ENCODE peak calls at places on chromosomes 5 and 9, in six cellular contexts. S, Q, R, C, M and H are unnamed samples.

GRCh38 chr9:137025120-137025966 is 2.7 kb downstream of the ABCA2 start:
- DNase-seq in Q (no peak), M (no peak), C (no peak), S (no peak), R (peak; percentile 34), H (no peak)

GRCh38 chr5:176948458-176948857 is 49.3 kb upstream of the HK3 start:
- DNase-seq in R (no peak), S (no peak), C (peak; percentile 24), Q (peak; percentile 37), M (no peak), H (no peak)

GRCh38 chr5:168681556-168682183 is 102.5 kb upstream of the PANK3 start:
- DNase-seq in R (peak; percentile 94), S (no peak), Q (peak; percentile 80), M (no peak), C (peak; percentile 89), H (peak; percentile 38)

GRCh38 chr5:87430863-87431262 is 18.1 kb upstream of the CCNH start:
- DNase-seq in S (no peak), R (no peak), M (no peak), Q (no peak), C (no peak), H (no peak)

GRCh38 chr5:125050926-125051325 is 304.5 kb upstream of the ZNF608 start:
- DNase-seq in R (no peak), C (no peak), M (no peak), Q (no peak), S (no peak), H (no peak)

GRCh38 chr5:443239-444151 is 519 bp downstream of the EXOC3 start:
- DNase-seq in S (no peak), R (no peak), Q (no peak), C (no peak), M (no peak), H (no peak)

GRCh38 chr5:57841671-57842375 is 359.2 kb upstream of the ACTBL2 start:
- DNase-seq in C (peak; percentile 96), S (peak; percentile 87), Q (peak; percentile 96), R (peak; percentile 92), M (peak; percentile 60), H (peak; percentile 95)

GRCh38 chr9:110027624-110028023 is 180.3 kb downstream of the C9orf152 start:
- DNase-seq in Q (peak; percentile 92), R (peak; percentile 76), M (no peak), C (peak; percentile 77), S (no peak), H (peak; percentile 90)

GRCh38 chr9:12416736-12417135 is 276.4 kb upstream of the TYRP1 start:
- DNase-seq in M (no peak), R (no peak), S (no peak), C (no peak), Q (no peak), H (no peak)

GRCh38 chr9:93295031-93295430 is 111.1 kb downstream of the WNK2 start:
- DNase-seq in Q (peak; percentile 1), S (no peak), R (no peak), M (no peak), C (peak; percentile 3), H (no peak)

GRCh38 chr9:97237951-97238851 is 69.3 kb upstream of the CCDC180 start:
- DNase-seq in R (peak; percentile 89), M (no peak), C (peak; percentile 64), Q (peak; percentile 73), S (peak; percentile 68), H (peak; percentile 86)

GRCh38 chr9:94627287-94627686 is 12.0 kb downstream of the FBP1 start:
- DNase-seq in R (no peak), M (no peak), C (no peak), Q (no peak), S (no peak), H (no peak)

DNA sequence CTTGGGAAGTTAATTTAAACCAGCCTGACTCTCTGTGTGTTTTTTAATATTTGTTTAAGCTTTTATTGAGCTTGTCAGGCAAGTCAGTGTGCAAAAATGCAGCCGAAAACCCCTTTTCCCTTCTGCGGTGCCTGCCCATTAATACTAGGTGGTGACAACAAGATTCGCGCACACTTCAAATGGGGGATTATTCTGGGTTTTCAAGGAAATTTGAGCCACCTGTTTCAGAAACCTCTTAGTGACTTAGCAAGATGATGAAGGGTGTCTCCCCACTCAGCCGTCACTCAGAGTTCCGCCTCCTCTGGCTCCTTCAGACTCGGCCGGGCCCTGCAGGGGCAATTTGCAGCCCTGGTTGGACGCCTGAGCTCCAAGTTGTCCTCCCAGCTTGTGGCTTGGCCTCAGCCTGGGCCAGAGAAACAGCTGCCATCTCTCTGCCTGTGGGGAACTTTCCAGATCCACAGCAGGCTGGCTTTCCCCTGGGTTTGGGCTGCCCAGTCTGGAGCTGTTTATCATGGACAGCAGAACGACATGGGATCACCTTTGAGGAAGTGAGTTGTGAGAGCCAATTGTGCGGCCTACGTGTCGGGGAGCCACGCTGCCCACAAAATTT is 75.9 kb downstream of the SPRY4 start:
- DNase-seq in M (no peak), C (peak; percentile 46), S (peak; percentile 80), Q (no peak), R (peak; percentile 67), H (peak; percentile 50)
- H3K4me3 ChIP-seq in M (no peak overlapping the region), C (no peak overlapping the region), S (peak overlapping the region; percentile 29), Q (no peak overlapping the region), R (peak overlapping the region; percentile 8), H (no peak overlapping the region)

GRCh38 chr9:87500491-87500890 is 2.8 kb downstream of the DAPK1 start:
- DNase-seq in Q (no peak), R (no peak), C (no peak), M (no peak), S (no peak), H (no peak)
- TF ChIP-seq CTCF in Q (peak; percentile 24), R (no peak), C (peak; percentile 26), M (no peak), S (no peak), H (no peak)

DNA sequence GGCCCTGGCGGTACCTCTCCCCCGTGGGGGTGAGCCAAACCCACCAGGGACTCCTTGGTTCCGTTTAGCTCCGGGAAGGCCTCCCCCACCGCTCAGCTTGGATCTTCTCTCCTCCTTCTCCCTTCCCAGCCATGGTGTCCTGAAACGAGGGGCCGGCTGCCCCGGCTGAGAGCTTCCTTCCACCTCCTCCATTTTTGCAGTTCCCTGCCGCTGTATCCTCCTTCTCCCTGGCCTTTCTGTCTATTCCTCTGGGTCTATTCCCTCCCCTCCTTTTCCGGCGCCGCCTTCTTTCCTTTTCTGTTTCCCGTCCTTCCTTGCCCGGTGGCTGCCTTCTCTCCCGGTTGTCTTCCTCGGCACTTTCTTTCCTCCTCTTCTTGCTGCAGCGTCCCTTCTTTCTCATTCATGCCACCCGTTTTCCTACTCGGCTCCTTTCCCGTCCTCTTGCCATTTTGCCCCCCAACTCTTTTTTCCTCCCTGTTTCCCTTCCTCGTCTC is 110.4 kb downstream of the LIFR start:
- DNase-seq in R (no peak), M (no peak), C (no peak), S (no peak), Q (no peak), H (no peak)
- H3K4me3 ChIP-seq in R (peak overlapping the region; percentile 21), M (no peak overlapping the region), C (peak overlapping the region; percentile 66), S (no peak overlapping the region), Q (peak overlapping the region; percentile 54), H (peak overlapping the region; percentile 52)

GRCh38 chr5:26482817-26483375 is 555.5 kb downstream of the CDH9 start:
- DNase-seq in C (no peak), S (peak; percentile 71), M (peak; percentile 51), Q (peak; percentile 3), R (peak; percentile 0), H (peak; percentile 39)
- TF ChIP-seq CTCF in C (no peak), S (peak; percentile 90), M (peak; percentile 80), Q (peak; percentile 21), R (peak; percentile 32), H (peak; percentile 60)

DNA sequence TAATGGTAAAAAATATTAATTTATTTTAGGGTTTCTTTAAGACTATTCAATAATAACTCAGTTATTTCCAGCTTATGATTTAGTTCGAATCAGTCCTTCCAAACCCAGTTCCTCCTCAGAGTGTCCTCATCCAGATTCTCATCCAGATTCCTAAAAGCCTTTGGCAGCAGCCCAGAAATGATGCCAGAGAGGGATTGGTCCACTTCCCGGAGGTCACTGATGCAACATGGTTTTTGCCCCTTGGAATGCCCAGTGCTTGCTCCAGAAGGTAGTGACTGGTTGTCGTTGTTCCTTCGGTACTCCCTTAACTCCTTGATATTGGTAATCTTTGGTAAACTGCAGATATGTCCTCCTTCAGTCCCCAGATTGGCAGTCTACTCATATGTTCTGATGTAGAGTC is 493.1 kb upstream of the DMAC1 start:
- DNase-seq in R (no peak), M (no peak), C (no peak), Q (no peak), S (no peak), H (no peak)
- H3K4me3 ChIP-seq in R (no peak overlapping the region), M (no peak overlapping the region), C (no peak overlapping the region), Q (no peak overlapping the region), S (no peak overlapping the region), H (no peak overlapping the region)

GRCh38 chr9:135490166-135490870 is 10.2 kb upstream of the MRPS2 start:
- DNase-seq in C (no peak), M (no peak), S (no peak), Q (no peak), R (no peak), H (no peak)

GRCh38 chr9:135488527-135488926 is 8.9 kb downstream of the PPP1R26 start:
- DNase-seq in Q (no peak), C (no peak), R (no peak), M (no peak), S (no peak), H (no peak)

GRCh38 chr9:135488013-135488330 is 8.4 kb downstream of the PPP1R26 start:
- DNase-seq in R (no peak), S (no peak), C (no peak), Q (no peak), M (no peak), H (no peak)

GRCh38 chr9:135490980-135491444 is 9.5 kb upstream of the MRPS2 start:
- DNase-seq in C (no peak), Q (no peak), M (no peak), R (no peak), S (no peak), H (no peak)

DNA sequence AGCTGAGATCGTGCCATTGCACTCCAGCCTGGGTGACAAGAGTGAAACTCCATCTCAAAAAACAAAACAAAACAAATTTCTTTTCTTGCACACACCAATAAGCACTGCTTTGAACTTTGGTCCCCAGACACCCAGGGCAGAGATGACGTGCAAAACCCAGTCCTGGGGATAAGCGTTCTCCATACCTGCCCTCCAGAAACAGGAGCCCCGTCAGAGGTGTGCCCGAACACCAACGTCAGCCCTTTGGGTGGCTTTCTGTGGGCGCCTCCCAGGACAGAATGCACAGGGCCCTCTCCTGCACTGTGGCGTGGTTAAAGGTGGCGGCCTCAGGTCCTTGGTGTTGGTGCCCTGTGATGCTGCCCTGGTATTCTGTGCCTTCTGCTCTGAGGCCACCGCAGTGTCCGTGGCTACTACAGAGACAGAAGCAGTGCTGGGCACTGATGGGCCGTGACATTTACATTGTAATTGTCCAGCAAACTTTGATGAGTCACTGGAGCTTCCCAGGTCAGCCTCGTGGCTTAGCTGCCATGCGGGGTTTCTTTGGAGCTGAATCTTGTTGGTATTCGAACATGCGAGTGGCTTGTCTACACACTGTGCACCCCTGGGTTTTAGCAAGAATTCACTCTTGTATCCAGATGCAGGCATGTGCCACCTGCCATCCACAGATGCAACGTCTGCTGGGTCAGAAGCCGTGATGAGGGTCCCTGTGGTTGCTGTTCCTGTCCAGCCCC is 9.8 kb downstream of the PPP1R26 start:
- DNase-seq in S (no peak), M (no peak), Q (no peak), C (no peak), R (no peak), H (no peak)
- TF ChIP-seq CTCF in S (no peak), M (no peak), Q (no peak), C (no peak), R (no peak), H (no peak)

GRCh38 chr5:164052536-164053090 is 547.2 kb downstream of the MAT2B start:
- DNase-seq in R (no peak), Q (peak; percentile 47), S (no peak), C (peak; percentile 82), M (no peak), H (no peak)
- H3K4me3 ChIP-seq in R (no peak overlapping the region), Q (no peak overlapping the region), S (no peak overlapping the region), C (no peak overlapping the region), M (no peak overlapping the region), H (no peak overlapping the region)

GRCh38 chr9:37897665-37898064 is 6.3 kb downstream of the SLC25A51 start:
- DNase-seq in Q (no peak), M (no peak), R (no peak), C (no peak), S (no peak), H (no peak)
- TF ChIP-seq CTCF in Q (no peak), M (no peak), R (no peak), C (no peak), S (no peak), H (no peak)